ENCODE peak calls at places on chromosomes 4 and X, in seven cellular contexts. One of them, this sample, is unnamed.

GRCh38 chrX:11146411-11146810 is 35.3 kb downstream of the HCCS start:
- DNase-seq in cardiac muscle cell: no peak
- DNase-seq in GM13977: no peak
- DNase-seq in GM13976: no peak
- DNase-seq in breast epithelium: no peak
- DNase-seq in pancreas: no peak
- DNase-seq in fibroblast of mammary gland: no peak
- DNase-seq in this sample: no peak

GRCh38 chr4:181147421-181147951 is 1095.7 kb upstream of the TENM3 start:
- DNase-seq in cardiac muscle cell: no peak
- DNase-seq in GM13977: no peak
- DNase-seq in GM13976: no peak
- DNase-seq in breast epithelium: no peak
- DNase-seq in pancreas: no peak
- DNase-seq in fibroblast of mammary gland: no peak
- DNase-seq in this sample: no peak

GRCh38 chrX:40945366-40945713 is 139.9 kb upstream of the USP9X start:
- DNase-seq in cardiac muscle cell: peak
- DNase-seq in GM13977: peak
- DNase-seq in GM13976: peak
- DNase-seq in breast epithelium: no peak
- DNase-seq in pancreas: peak
- DNase-seq in fibroblast of mammary gland: peak
- DNase-seq in this sample: no peak

GRCh38 chr4:7967063-7967440 is 27.4 kb upstream of the AFAP1 start:
- DNase-seq in cardiac muscle cell: no peak
- DNase-seq in GM13977: no peak
- DNase-seq in GM13976: no peak
- DNase-seq in breast epithelium: no peak
- DNase-seq in pancreas: no peak
- DNase-seq in fibroblast of mammary gland: no peak
- DNase-seq in this sample: no peak

GRCh38 chr4:110135523-110135922 is 62.9 kb downstream of the ELOVL6 start:
- DNase-seq in cardiac muscle cell: peak
- DNase-seq in GM13977: no peak
- DNase-seq in GM13976: no peak
- DNase-seq in breast epithelium: no peak
- DNase-seq in pancreas: no peak
- DNase-seq in fibroblast of mammary gland: peak
- DNase-seq in this sample: no peak

GRCh38 chr4:113328514-113328913 is 279.1 kb downstream of the ANK2 start:
- DNase-seq in cardiac muscle cell: peak
- DNase-seq in GM13977: no peak
- DNase-seq in GM13976: no peak
- DNase-seq in breast epithelium: no peak
- DNase-seq in pancreas: no peak
- DNase-seq in fibroblast of mammary gland: no peak
- DNase-seq in this sample: no peak

GRCh38 chr4:11724731-11725130 is 296.0 kb upstream of the HS3ST1 start:
- DNase-seq in cardiac muscle cell: peak
- DNase-seq in GM13977: no peak
- DNase-seq in GM13976: no peak
- DNase-seq in breast epithelium: no peak
- DNase-seq in pancreas: no peak
- DNase-seq in fibroblast of mammary gland: peak
- DNase-seq in this sample: no peak

GRCh38 chr4:110621328-110621812 is 1.5 kb downstream of the PITX2 start:
- DNase-seq in cardiac muscle cell: no peak
- DNase-seq in GM13977: peak
- DNase-seq in GM13976: no peak
- DNase-seq in breast epithelium: no peak
- DNase-seq in pancreas: no peak
- DNase-seq in fibroblast of mammary gland: no peak
- DNase-seq in this sample: no peak

GRCh38 chrX:120137439-120137838 is 21.0 kb upstream of the RHOXF2 start:
- DNase-seq in cardiac muscle cell: no peak
- DNase-seq in GM13977: no peak
- DNase-seq in GM13976: no peak
- DNase-seq in breast epithelium: no peak
- DNase-seq in pancreas: no peak
- DNase-seq in fibroblast of mammary gland: no peak
- DNase-seq in this sample: no peak

GRCh38 chr4:184163813-184164212 is 53.9 kb downstream of the ENPP6 start:
- DNase-seq in cardiac muscle cell: peak
- DNase-seq in GM13977: no peak
- DNase-seq in GM13976: peak
- DNase-seq in breast epithelium: no peak
- DNase-seq in pancreas: peak
- DNase-seq in fibroblast of mammary gland: peak
- DNase-seq in this sample: no peak

GRCh38 chr4:115841873-115842272 is 728.5 kb upstream of the NDST4 start:
- DNase-seq in cardiac muscle cell: no peak
- DNase-seq in GM13977: no peak
- DNase-seq in GM13976: no peak
- DNase-seq in breast epithelium: no peak
- DNase-seq in pancreas: no peak
- DNase-seq in fibroblast of mammary gland: no peak
- DNase-seq in this sample: no peak

GRCh38 chr4:187236491-187236890 is 512.8 kb upstream of the FAT1 start:
- DNase-seq in cardiac muscle cell: peak
- DNase-seq in GM13977: no peak
- DNase-seq in GM13976: no peak
- DNase-seq in breast epithelium: no peak
- DNase-seq in pancreas: no peak
- DNase-seq in fibroblast of mammary gland: peak
- DNase-seq in this sample: no peak

GRCh38 chr4:152189451-152190179 is 346.3 kb downstream of the FBXW7 start:
- DNase-seq in cardiac muscle cell: no peak
- DNase-seq in GM13977: peak
- DNase-seq in GM13976: peak
- DNase-seq in breast epithelium: no peak
- DNase-seq in pancreas: no peak
- DNase-seq in fibroblast of mammary gland: no peak
- DNase-seq in this sample: no peak

GRCh38 chr4:7206385-7206784 is 14.0 kb downstream of the SORCS2 start:
- DNase-seq in cardiac muscle cell: peak
- DNase-seq in GM13977: no peak
- DNase-seq in GM13976: no peak
- DNase-seq in breast epithelium: no peak
- DNase-seq in pancreas: no peak
- DNase-seq in fibroblast of mammary gland: peak
- DNase-seq in this sample: no peak

GRCh38 chrX:115410731-115411435 is 121.4 kb downstream of the LUZP4 start:
- DNase-seq in cardiac muscle cell: peak
- DNase-seq in GM13977: no peak
- DNase-seq in GM13976: no peak
- DNase-seq in breast epithelium: no peak
- DNase-seq in pancreas: no peak
- DNase-seq in fibroblast of mammary gland: no peak
- DNase-seq in this sample: no peak

GRCh38 chr4:94676910-94677309 is 80.8 kb upstream of the BMPR1B start:
- DNase-seq in cardiac muscle cell: peak
- DNase-seq in GM13977: no peak
- DNase-seq in GM13976: no peak
- DNase-seq in breast epithelium: no peak
- DNase-seq in pancreas: no peak
- DNase-seq in fibroblast of mammary gland: no peak
- DNase-seq in this sample: no peak

GRCh38 chrX:55336176-55336575 is 71.5 kb upstream of the PAGE3 start:
- DNase-seq in cardiac muscle cell: no peak
- DNase-seq in GM13977: no peak
- DNase-seq in GM13976: no peak
- DNase-seq in breast epithelium: no peak
- DNase-seq in pancreas: no peak
- DNase-seq in fibroblast of mammary gland: no peak
- DNase-seq in this sample: no peak

GRCh38 chrX:93874554-93874953 is 200.5 kb downstream of the FAM133A start:
- DNase-seq in cardiac muscle cell: peak
- DNase-seq in GM13977: no peak
- DNase-seq in GM13976: no peak
- DNase-seq in breast epithelium: no peak
- DNase-seq in pancreas: no peak
- DNase-seq in fibroblast of mammary gland: peak
- DNase-seq in this sample: no peak

DNA sequence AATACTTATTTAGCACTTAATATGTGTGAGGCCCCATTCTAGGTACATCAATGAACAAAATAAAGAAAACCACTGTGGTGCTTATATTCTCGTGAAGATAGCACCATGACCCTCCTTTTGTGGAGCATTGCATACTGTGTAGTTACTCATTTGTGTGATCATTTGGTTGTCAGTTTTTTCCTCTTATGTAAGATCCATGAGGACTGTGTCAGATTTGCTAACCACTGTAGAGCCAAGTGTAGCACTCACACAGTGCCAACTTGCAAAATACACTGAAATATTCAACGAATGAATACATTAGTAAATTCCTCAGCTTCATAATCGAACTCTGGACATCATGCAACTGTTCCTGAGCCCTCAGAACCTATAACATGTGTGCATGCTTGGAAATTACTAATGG is 29.4 kb upstream of the SETD7 start:
- DNase-seq in cardiac muscle cell: no peak
- DNase-seq in GM13977: no peak
- DNase-seq in GM13976: no peak
- DNase-seq in breast epithelium: no peak
- DNase-seq in pancreas: no peak
- DNase-seq in fibroblast of mammary gland: no peak
- DNase-seq in this sample: no peak
- TF ChIP-seq CTCF in cardiac muscle cell: no peak
- TF ChIP-seq CTCF in GM13977: no peak
- TF ChIP-seq CTCF in GM13976: no peak
- TF ChIP-seq CTCF in breast epithelium: no peak
- TF ChIP-seq CTCF in pancreas: no peak
- TF ChIP-seq CTCF in fibroblast of mammary gland: no peak
- TF ChIP-seq CTCF in this sample: no peak

GRCh38 chrX:38847903-38848230 is 46.6 kb downstream of the MID1IP1 start:
- DNase-seq in cardiac muscle cell: peak
- DNase-seq in GM13977: no peak
- DNase-seq in GM13976: no peak
- DNase-seq in breast epithelium: no peak
- DNase-seq in pancreas: no peak
- DNase-seq in fibroblast of mammary gland: no peak
- DNase-seq in this sample: no peak

GRCh38 chrX:38850807-38851533 is 49.7 kb downstream of the MID1IP1 start:
- DNase-seq in cardiac muscle cell: no peak
- DNase-seq in GM13977: no peak
- DNase-seq in GM13976: no peak
- DNase-seq in breast epithelium: no peak
- DNase-seq in pancreas: no peak
- DNase-seq in fibroblast of mammary gland: no peak
- DNase-seq in this sample: no peak

GRCh38 chrX:38841766-38842165 is 40.5 kb downstream of the MID1IP1 start:
- DNase-seq in cardiac muscle cell: no peak
- DNase-seq in GM13977: no peak
- DNase-seq in GM13976: no peak
- DNase-seq in breast epithelium: no peak
- DNase-seq in pancreas: no peak
- DNase-seq in fibroblast of mammary gland: no peak
- DNase-seq in this sample: no peak

GRCh38 chrX:38845426-38845825 is 44.2 kb downstream of the MID1IP1 start:
- DNase-seq in cardiac muscle cell: no peak
- DNase-seq in GM13977: no peak
- DNase-seq in GM13976: no peak
- DNase-seq in breast epithelium: no peak
- DNase-seq in pancreas: no peak
- DNase-seq in fibroblast of mammary gland: no peak
- DNase-seq in this sample: no peak

GRCh38 chrX:38847206-38847902 is 46.1 kb downstream of the MID1IP1 start:
- DNase-seq in cardiac muscle cell: no peak
- DNase-seq in GM13977: no peak
- DNase-seq in GM13976: no peak
- DNase-seq in breast epithelium: no peak
- DNase-seq in pancreas: no peak
- DNase-seq in fibroblast of mammary gland: no peak
- DNase-seq in this sample: no peak
- TF ChIP-seq CTCF in cardiac muscle cell: no peak
- TF ChIP-seq CTCF in GM13977: no peak
- TF ChIP-seq CTCF in GM13976: no peak
- TF ChIP-seq CTCF in breast epithelium: no peak
- TF ChIP-seq CTCF in pancreas: no peak
- TF ChIP-seq CTCF in fibroblast of mammary gland: no peak
- TF ChIP-seq CTCF in this sample: no peak

DNA sequence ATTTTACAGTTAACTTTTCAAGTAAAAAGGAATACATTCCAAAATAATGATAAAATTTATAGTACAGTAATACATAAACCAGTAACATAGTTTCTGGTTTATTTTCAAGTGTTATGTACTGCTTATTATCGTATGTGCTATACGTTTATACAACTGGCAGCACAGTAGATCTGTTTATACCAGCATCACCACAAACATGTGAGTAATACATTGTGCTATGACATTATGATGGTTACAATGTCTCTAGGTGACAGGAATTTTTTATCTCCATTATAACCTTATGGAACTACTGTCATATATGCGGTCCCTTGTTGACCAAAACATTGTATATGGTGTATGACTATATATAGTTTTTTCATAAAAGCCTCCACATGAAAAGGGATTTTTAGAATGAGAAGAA is 256.9 kb downstream of the ANKRD50 start:
- DNase-seq in cardiac muscle cell: no peak
- DNase-seq in GM13977: no peak
- DNase-seq in GM13976: no peak
- DNase-seq in breast epithelium: no peak
- DNase-seq in pancreas: no peak
- DNase-seq in fibroblast of mammary gland: no peak
- DNase-seq in this sample: no peak
- TF ChIP-seq CTCF in cardiac muscle cell: no peak
- TF ChIP-seq CTCF in GM13977: no peak
- TF ChIP-seq CTCF in GM13976: no peak
- TF ChIP-seq CTCF in breast epithelium: no peak
- TF ChIP-seq CTCF in pancreas: no peak
- TF ChIP-seq CTCF in fibroblast of mammary gland: no peak
- TF ChIP-seq CTCF in this sample: no peak

DNA sequence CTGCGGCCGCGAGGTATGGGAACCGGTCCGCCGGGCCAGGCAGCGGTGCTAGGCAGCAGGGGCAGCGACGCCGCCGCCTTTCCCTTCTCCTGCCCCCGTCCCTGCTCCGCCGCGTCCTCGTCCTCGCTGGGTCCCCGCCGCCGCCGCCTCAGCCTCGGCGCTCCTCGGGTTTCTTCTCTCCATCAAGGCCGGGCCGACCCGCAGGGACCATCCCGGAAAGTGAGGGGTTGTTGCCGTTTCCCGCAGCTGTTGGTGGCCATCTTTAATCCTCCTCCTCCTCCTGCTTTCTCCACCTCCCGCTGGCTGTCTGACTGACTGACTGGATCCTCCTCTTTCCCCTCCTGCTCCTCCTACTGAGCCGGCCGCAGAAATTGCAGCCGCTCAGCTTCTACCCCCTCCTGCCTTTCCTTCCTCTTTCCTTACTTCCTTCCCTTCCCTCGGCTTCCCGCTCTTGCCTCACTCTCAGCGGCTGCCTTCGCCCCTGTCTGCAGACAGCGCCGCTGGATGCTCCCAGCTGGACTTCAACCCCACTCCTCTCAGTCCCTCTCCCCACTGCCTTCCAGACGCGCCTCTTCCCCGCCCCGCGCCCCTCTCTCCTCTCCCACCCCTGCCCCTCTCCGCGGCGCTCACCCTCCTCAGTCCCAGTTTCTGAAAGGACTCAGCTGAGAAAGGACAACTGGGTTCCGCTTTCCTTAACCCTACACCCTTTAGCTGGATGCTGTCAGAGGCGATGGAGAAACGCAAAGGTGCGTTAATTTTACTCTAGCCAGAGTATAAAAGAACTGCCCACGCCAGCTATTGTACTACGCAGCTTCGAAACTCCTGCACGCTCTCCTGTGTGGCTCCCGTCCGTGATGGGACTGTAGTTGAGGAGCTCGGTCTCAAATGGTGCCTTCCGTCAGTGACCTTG is at the start of gene WDFY3:
- DNase-seq in cardiac muscle cell: peak
- DNase-seq in GM13977: peak
- DNase-seq in GM13976: peak
- DNase-seq in breast epithelium: peak
- DNase-seq in pancreas: peak
- DNase-seq in fibroblast of mammary gland: peak
- DNase-seq in this sample: peak
- TF ChIP-seq CTCF in cardiac muscle cell: peak
- TF ChIP-seq CTCF in GM13977: no peak
- TF ChIP-seq CTCF in GM13976: no peak
- TF ChIP-seq CTCF in breast epithelium: no peak
- TF ChIP-seq CTCF in pancreas: no peak
- TF ChIP-seq CTCF in fibroblast of mammary gland: no peak
- TF ChIP-seq CTCF in this sample: no peak